ENCODE peak calls at places on chromosomes 2 and 18, in four cellular contexts. One of them, this sample, is unnamed.

GRCh38 chr18:27769152-27769551 is 407.8 kb downstream of the CDH2 start:
- DNase-seq in kidney: no peak
- DNase-seq in tibial nerve: no peak
- DNase-seq in HCT116: no peak
- DNase-seq in this sample: no peak

GRCh38 chr2:143559202-143559601 is 430.0 kb downstream of the ARHGAP15 start:
- DNase-seq in kidney: no peak
- DNase-seq in tibial nerve: no peak
- DNase-seq in HCT116: no peak
- DNase-seq in this sample: no peak

GRCh38 chr18:48589797-48590519 is 51.1 kb downstream of the CTIF start:
- DNase-seq in kidney: no peak
- DNase-seq in tibial nerve: no peak
- DNase-seq in HCT116: no peak
- DNase-seq in this sample: peak

GRCh38 chr18:40868110-40868858 is 1086.8 kb upstream of the PIK3C3 start:
- DNase-seq in kidney: no peak
- DNase-seq in tibial nerve: no peak
- DNase-seq in HCT116: no peak
- DNase-seq in this sample: no peak

GRCh38 chr2:211138551-211138950 is 582.2 kb downstream of the CPS1 start:
- DNase-seq in kidney: no peak
- DNase-seq in tibial nerve: no peak
- DNase-seq in HCT116: no peak
- DNase-seq in this sample: no peak

GRCh38 chr2:237702439-237703397 is 75.3 kb downstream of the LRRFIP1 start:
- DNase-seq in kidney: no peak
- DNase-seq in tibial nerve: no peak
- DNase-seq in HCT116: no peak
- DNase-seq in this sample: no peak

GRCh38 chr18:76494541-76495403 is at the start of gene ZNF516:
- DNase-seq in kidney: no peak
- DNase-seq in tibial nerve: peak
- DNase-seq in HCT116: no peak
- DNase-seq in this sample: no peak

GRCh38 chr2:75960134-75961009 is 249.7 kb upstream of the GCFC2 start:
- DNase-seq in kidney: no peak
- DNase-seq in tibial nerve: no peak
- DNase-seq in HCT116: no peak
- DNase-seq in this sample: no peak

GRCh38 chr18:48540329-48541025 is 1.6 kb downstream of the CTIF start:
- DNase-seq in kidney: peak
- DNase-seq in tibial nerve: peak
- DNase-seq in HCT116: no peak
- DNase-seq in this sample: peak

GRCh38 chr18:34956663-34957062 is 84.5 kb upstream of the MAPRE2 start:
- DNase-seq in kidney: no peak
- DNase-seq in tibial nerve: no peak
- DNase-seq in HCT116: no peak
- DNase-seq in this sample: no peak

GRCh38 chr18:43886341-43886740 is 609.1 kb upstream of the SYT4 start:
- DNase-seq in kidney: no peak
- DNase-seq in tibial nerve: no peak
- DNase-seq in HCT116: no peak
- DNase-seq in this sample: no peak

GRCh38 chr2:24492283-24493272 is 1.5 kb downstream of the NCOA1 start:
- DNase-seq in kidney: no peak
- DNase-seq in tibial nerve: peak
- DNase-seq in HCT116: no peak
- DNase-seq in this sample: peak

GRCh38 chr2:190215620-190216019 is 104.0 kb downstream of the HIBCH start:
- DNase-seq in kidney: no peak
- DNase-seq in tibial nerve: no peak
- DNase-seq in HCT116: no peak
- DNase-seq in this sample: no peak

GRCh38 chr18:10490401-10491289 is 35.2 kb upstream of the NAPG start:
- DNase-seq in kidney: no peak
- DNase-seq in tibial nerve: no peak
- DNase-seq in HCT116: peak
- DNase-seq in this sample: no peak

GRCh38 chr2:195648780-195649179 is 8.2 kb upstream of the SLC39A10 start:
- DNase-seq in kidney: no peak
- DNase-seq in tibial nerve: no peak
- DNase-seq in HCT116: no peak
- DNase-seq in this sample: no peak

GRCh38 chr2:142112648-142113278 is 18.1 kb downstream of the LRP1B start:
- DNase-seq in kidney: no peak
- DNase-seq in tibial nerve: no peak
- DNase-seq in HCT116: peak
- DNase-seq in this sample: no peak

GRCh38 chr2:197191177-197191947 is 119.2 kb downstream of the ANKRD44 start:
- DNase-seq in kidney: no peak
- DNase-seq in tibial nerve: no peak
- DNase-seq in HCT116: peak
- DNase-seq in this sample: no peak

GRCh38 chr2:200829258-200829655 is 17.5 kb downstream of the BZW1 start:
- DNase-seq in kidney: no peak
- DNase-seq in tibial nerve: no peak
- DNase-seq in HCT116: no peak
- DNase-seq in this sample: no peak

GRCh38 chr2:37800176-37800835 is 124.8 kb upstream of the RMDN2 start:
- DNase-seq in kidney: no peak
- DNase-seq in tibial nerve: no peak
- DNase-seq in HCT116: no peak
- DNase-seq in this sample: no peak

GRCh38 chr2:38075436-38076249 is at the start of gene CYP1B1:
- DNase-seq in kidney: no peak
- DNase-seq in tibial nerve: peak
- DNase-seq in HCT116: no peak
- DNase-seq in this sample: no peak

GRCh38 chr2:65789923-65790675 is 357.7 kb upstream of the SPRED2 start:
- DNase-seq in kidney: peak
- DNase-seq in tibial nerve: no peak
- DNase-seq in HCT116: no peak
- DNase-seq in this sample: no peak

GRCh38 chr18:48792611-48793368 is 158.0 kb downstream of the SMAD7 start:
- DNase-seq in kidney: no peak
- DNase-seq in tibial nerve: no peak
- DNase-seq in HCT116: no peak
- DNase-seq in this sample: no peak

GRCh38 chr2:234911271-234911670 is 40.5 kb upstream of the SH3BP4 start:
- DNase-seq in kidney: no peak
- DNase-seq in tibial nerve: no peak
- DNase-seq in HCT116: no peak
- DNase-seq in this sample: no peak

GRCh38 chr2:234373060-234373459 is 123.8 kb downstream of the ARL4C start:
- DNase-seq in kidney: no peak
- DNase-seq in tibial nerve: no peak
- DNase-seq in HCT116: no peak
- DNase-seq in this sample: no peak

GRCh38 chr2:84846041-84846663 is 34.7 kb downstream of the TRABD2A start:
- DNase-seq in kidney: no peak
- DNase-seq in tibial nerve: no peak
- DNase-seq in HCT116: no peak
- DNase-seq in this sample: no peak

GRCh38 chr18:45688834-45689233 is 35.1 kb upstream of the SLC14A1 start:
- DNase-seq in kidney: no peak
- DNase-seq in tibial nerve: no peak
- DNase-seq in HCT116: no peak
- DNase-seq in this sample: no peak

GRCh38 chr2:163028807-163029206 is 190.2 kb upstream of the KCNH7 start:
- DNase-seq in kidney: no peak
- DNase-seq in tibial nerve: no peak
- DNase-seq in HCT116: no peak
- DNase-seq in this sample: no peak

GRCh38 chr18:44887227-44887631 is 206.5 kb downstream of the SETBP1 start:
- DNase-seq in kidney: no peak
- DNase-seq in tibial nerve: no peak
- DNase-seq in HCT116: no peak
- DNase-seq in this sample: no peak

GRCh38 chr2:144507441-144508161 is 12.3 kb downstream of the ZEB2 start:
- DNase-seq in kidney: no peak
- DNase-seq in tibial nerve: no peak
- DNase-seq in HCT116: no peak
- DNase-seq in this sample: no peak

GRCh38 chr2:8628179-8628869 is 53.5 kb upstream of the ID2 start:
- DNase-seq in kidney: peak
- DNase-seq in tibial nerve: no peak
- DNase-seq in HCT116: peak
- DNase-seq in this sample: no peak

GRCh38 chr2:240468300-240469238 is 33.1 kb downstream of the GPC1 start:
- DNase-seq in kidney: peak
- DNase-seq in tibial nerve: no peak
- DNase-seq in HCT116: no peak
- DNase-seq in this sample: no peak

GRCh38 chr2:227504700-227505099 is 32.7 kb downstream of the AGFG1 start:
- DNase-seq in kidney: no peak
- DNase-seq in tibial nerve: no peak
- DNase-seq in HCT116: no peak
- DNase-seq in this sample: no peak

DNA sequence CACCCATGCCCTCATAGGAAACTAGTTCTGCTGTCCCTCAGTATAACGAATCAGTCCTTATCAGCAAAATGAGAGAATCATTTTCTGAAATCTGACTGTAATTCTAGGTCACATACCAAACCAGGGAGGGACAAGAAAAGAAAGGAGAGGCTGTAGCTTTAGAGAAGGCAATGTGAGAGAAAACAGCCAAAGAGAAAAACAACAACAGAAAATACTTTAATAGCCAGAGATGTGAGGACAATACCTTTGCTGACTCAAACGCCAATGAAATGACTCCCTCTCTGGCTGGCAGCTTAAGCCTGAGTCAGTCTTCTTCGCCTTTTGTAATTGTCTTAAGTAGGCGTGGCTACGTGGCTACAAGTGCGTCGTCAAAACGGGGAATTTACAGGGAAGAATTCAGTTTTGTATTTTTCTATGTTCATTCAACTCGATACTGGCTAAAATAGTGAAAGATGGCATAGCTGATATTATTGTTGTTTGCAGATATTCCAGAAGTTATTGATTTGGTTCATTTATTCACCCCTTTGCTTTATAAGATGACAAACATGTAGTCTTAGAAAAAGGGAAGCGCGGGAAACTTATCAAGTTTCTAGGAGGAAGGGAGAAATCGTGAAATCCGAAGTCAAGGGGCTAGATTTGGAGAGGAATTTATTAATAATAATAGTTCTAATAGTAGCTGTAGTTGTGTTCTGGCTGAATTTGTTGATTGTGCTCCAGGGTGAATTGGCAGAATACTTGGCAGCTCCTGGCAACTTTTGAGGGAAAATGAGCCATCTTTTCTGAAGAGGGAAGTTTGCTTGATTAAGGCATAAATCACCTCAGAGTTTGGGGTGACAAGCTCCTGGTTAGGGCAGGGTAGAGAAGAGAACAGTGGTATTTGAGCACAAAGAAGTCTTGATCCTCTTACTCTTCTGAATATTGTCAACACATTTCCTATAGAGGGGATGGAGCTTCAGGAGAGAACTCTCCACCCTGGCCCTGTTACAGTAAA is at the start of gene IL1A:
- DNase-seq in kidney: no peak
- DNase-seq in tibial nerve: no peak
- DNase-seq in HCT116: peak
- DNase-seq in this sample: no peak
- H3K27ac ChIP-seq in kidney: no peak
- H3K27ac ChIP-seq in tibial nerve: no peak
- H3K27ac ChIP-seq in HCT116: no peak
- H3K27ac ChIP-seq in this sample: no peak

GRCh38 chr2:128639693-128640092 is 321.0 kb upstream of the HS6ST1 start:
- DNase-seq in kidney: peak
- DNase-seq in tibial nerve: no peak
- DNase-seq in HCT116: no peak
- DNase-seq in this sample: no peak
- H3K27ac ChIP-seq in kidney: no peak
- H3K27ac ChIP-seq in tibial nerve: no peak
- H3K27ac ChIP-seq in HCT116: no peak
- H3K27ac ChIP-seq in this sample: peak

DNA sequence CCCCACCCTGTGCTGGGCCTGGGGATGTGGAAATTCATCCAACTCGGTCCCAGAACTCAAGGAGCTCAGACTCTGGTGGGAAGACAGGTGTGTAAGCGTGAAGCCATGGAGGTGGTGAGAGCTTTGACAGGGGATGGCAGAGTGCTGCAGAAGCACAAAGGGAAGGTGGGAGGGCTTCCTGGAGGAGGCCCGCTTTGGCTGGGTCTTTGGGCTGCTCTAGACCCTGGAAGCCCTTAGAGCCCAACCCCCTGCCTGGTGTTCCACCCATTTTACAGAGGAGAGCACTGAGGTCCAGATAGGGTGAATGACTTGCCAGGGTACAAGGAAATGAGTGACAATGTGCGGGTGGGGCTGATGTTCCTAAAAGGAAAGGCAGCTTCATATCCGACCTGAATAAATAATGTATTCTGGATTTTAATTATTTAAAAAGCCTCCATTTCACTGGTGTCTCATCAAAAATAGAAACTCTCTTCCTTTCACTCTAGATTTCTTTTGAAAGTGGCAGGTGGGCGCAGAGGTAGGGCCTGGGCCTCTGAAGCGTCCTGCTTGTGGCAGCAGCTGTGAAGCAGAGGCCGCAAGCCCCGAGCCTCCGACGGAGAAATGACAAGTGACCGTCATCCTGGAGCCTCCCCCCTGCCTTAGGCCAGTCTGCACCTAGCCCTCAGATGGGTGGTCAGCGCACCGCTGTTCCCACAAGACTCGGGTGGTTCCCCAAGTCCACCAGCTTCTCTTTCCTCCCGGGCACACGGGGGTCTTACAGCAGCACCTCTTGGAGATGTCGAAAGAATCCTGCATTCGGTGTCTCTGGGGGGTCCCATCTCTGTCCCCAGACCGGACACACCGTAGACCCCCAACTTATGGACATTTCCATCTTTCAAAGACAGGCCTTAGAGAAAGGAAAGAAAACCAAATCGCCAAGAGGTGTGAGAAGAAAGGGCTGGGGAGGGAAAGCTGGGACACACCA is 71.0 kb upstream of the TAF1B start:
- DNase-seq in kidney: no peak
- DNase-seq in tibial nerve: no peak
- DNase-seq in HCT116: no peak
- DNase-seq in this sample: no peak
- H3K27ac ChIP-seq in kidney: no peak
- H3K27ac ChIP-seq in tibial nerve: no peak
- H3K27ac ChIP-seq in HCT116: no peak
- H3K27ac ChIP-seq in this sample: no peak

DNA sequence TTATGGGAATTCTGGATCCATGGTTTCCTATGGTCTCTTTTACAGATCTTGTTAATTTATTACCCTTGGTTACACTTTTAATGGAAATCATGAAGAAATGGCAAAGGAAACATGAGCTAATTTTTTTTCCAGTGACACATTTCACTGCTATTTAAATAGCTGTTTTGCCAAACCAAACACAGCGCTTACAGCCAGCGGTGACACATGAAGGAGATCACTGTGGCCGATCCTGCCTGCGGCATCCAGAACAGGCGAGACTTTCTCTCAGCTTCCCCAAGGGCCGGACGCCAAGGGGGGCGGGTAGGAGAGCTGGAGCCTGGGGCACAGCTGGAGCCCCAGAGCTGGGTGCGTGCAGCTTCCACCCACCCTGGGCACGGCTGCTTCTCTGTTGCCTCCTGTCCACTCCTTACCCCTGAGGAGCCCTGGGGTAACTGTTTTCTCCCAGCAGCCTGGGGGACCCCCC is 81.4 kb upstream of the PKDCC start:
- DNase-seq in kidney: peak
- DNase-seq in tibial nerve: peak
- DNase-seq in HCT116: no peak
- DNase-seq in this sample: peak
- H3K27ac ChIP-seq in kidney: peak
- H3K27ac ChIP-seq in tibial nerve: peak
- H3K27ac ChIP-seq in HCT116: no peak
- H3K27ac ChIP-seq in this sample: peak

This sample was measured in caudate nucleus.